ENCODE peak calls at places on chromosomes 7 and 10, in seven cellular contexts. B is NCI-H187 treated with DMSO at 0.1 percent for 48 hours, M is AG10803, O is T-helper 2 cell, D is DMS153, V is brain microvascular endothelial cell, E is activated gamma-delta T cell. W is an unnamed sample.
A peak's percentile ranks its signal among the peaks of the same experiment; 100 is the strongest.

GRCh38 chr10:52889611-52890010 is 117.0 kb upstream of the MBL2 start:
- DNase-seq in B (no peak), M (no peak), O (no peak), D (no peak), V (no peak), E (no peak), W (no peak)

GRCh38 chr10:95430231-95430951 is 130.8 kb downstream of the SORBS1 start:
- DNase-seq in B (peak; percentile 15), M (peak; percentile 53), O (peak; percentile 58), D (no peak), V (peak; percentile 14), E (no peak), W (peak; percentile 78)

GRCh38 chr10:44898665-44899064 is 12.5 kb upstream of the TMEM72 start:
- DNase-seq in B (peak; percentile 6), M (no peak), O (no peak), D (peak; percentile 28), V (no peak), E (no peak), W (no peak)

GRCh38 chr10:102184606-102185005 is 32.4 kb downstream of the NOLC1 start:
- DNase-seq in B (no peak), M (no peak), O (no peak), D (no peak), V (no peak), E (no peak), W (no peak)

GRCh38 chr10:44938938-44939337 is 20.7 kb upstream of the RASSF4 start:
- DNase-seq in B (no peak), M (no peak), O (no peak), D (no peak), V (no peak), E (no peak), W (no peak)

GRCh38 chr7:113774182-113774807 is 144.5 kb downstream of the PPP1R3A start:
- DNase-seq in B (no peak), M (peak; percentile 39), O (peak; percentile 2), D (peak; percentile 64), V (peak; percentile 66), E (no peak), W (peak; percentile 63)

GRCh38 chr7:141071260-141071854 is 2.5 kb upstream of the TMEM178B start:
- DNase-seq in B (peak; percentile 89), M (no peak), O (peak; percentile 71), D (peak; percentile 80), V (no peak), E (no peak), W (peak; percentile 10)

GRCh38 chr10:17056781-17057191 is 72.8 kb downstream of the CUBN start:
- DNase-seq in B (no peak), M (peak; percentile 87), O (no peak), D (no peak), V (no peak), E (no peak), W (no peak)

GRCh38 chr7:20786779-20787651 is at the start of gene SP8:
- DNase-seq in B (peak; percentile 77), M (no peak), O (peak; percentile 47), D (peak; percentile 82), V (no peak), E (no peak), W (peak; percentile 50)

GRCh38 chr10:42755028-42755451 is 27.6 kb upstream of the BMS1 start:
- DNase-seq in B (no peak), M (no peak), O (no peak), D (no peak), V (no peak), E (no peak), W (no peak)

GRCh38 chr10:4332764-4333473 is 493.1 kb upstream of the AKR1E2 start:
- DNase-seq in B (no peak), M (no peak), O (peak; percentile 64), D (no peak), V (no peak), E (no peak), W (no peak)

GRCh38 chr7:12729112-12729511 is 41.7 kb downstream of the ARL4A start:
- DNase-seq in B (no peak), M (peak; percentile 34), O (no peak), D (peak; percentile 91), V (peak; percentile 72), E (no peak), W (peak; percentile 29)

GRCh38 chr10:35127289-35127891 is 744 bp downstream of the CREM start:
- DNase-seq in B (no peak), M (peak; percentile 70), O (peak; percentile 63), D (no peak), V (peak; percentile 47), E (peak; percentile 36), W (peak; percentile 56)

GRCh38 chr7:98836811-98837631 is 32.8 kb downstream of the TMEM130 start:
- DNase-seq in B (peak; percentile 67), M (no peak), O (peak; percentile 16), D (peak; percentile 65), V (peak; percentile 14), E (no peak), W (peak; percentile 62)

GRCh38 chr10:44696496-44696895 is 214.6 kb upstream of the TMEM72 start:
- DNase-seq in B (no peak), M (peak; percentile 96), O (no peak), D (no peak), V (no peak), E (no peak), W (no peak)

GRCh38 chr7:2523461-2523905 is 3.9 kb downstream of the LFNG start:
- DNase-seq in B (no peak), M (no peak), O (no peak), D (peak; percentile 86), V (no peak), E (no peak), W (peak; percentile 84)

GRCh38 chr7:75054744-75055527 is 18.7 kb downstream of the RCC1L start:
- DNase-seq in B (no peak), M (peak; percentile 94), O (no peak), D (no peak), V (peak; percentile 86), E (no peak), W (no peak)

GRCh38 chr7:2237109-2237602 is 4.4 kb upstream of the MAD1L1 start:
- DNase-seq in B (peak; percentile 77), M (no peak), O (no peak), D (peak; percentile 93), V (no peak), E (no peak), W (no peak)